ENCODE peak calls at places on chromosomes 6 and 20, in six cellular contexts. One of them, this sample, is unnamed.

GRCh38 chr6:119346450-119346849 is 3.1 kb downstream of the MAN1A1 start:
- DNase-seq in PC-3: no peak
- DNase-seq in left lung: no peak
- DNase-seq in psoas muscle: no peak
- DNase-seq in heart right ventricle: no peak
- DNase-seq in heart left ventricle: no peak
- DNase-seq in this sample: no peak

GRCh38 chr6:155341130-155341828 is 27.0 kb upstream of the TFB1M start:
- DNase-seq in PC-3: peak
- DNase-seq in left lung: no peak
- DNase-seq in psoas muscle: no peak
- DNase-seq in heart right ventricle: no peak
- DNase-seq in heart left ventricle: no peak
- DNase-seq in this sample: no peak

GRCh38 chr6:74100719-74101287 is 404.8 kb downstream of the CD109 start:
- DNase-seq in PC-3: no peak
- DNase-seq in left lung: no peak
- DNase-seq in psoas muscle: no peak
- DNase-seq in heart right ventricle: no peak
- DNase-seq in heart left ventricle: no peak
- DNase-seq in this sample: no peak

GRCh38 chr6:116764961-116765841 is at the start of gene FAM162B:
- DNase-seq in PC-3: no peak
- DNase-seq in left lung: peak
- DNase-seq in psoas muscle: peak
- DNase-seq in heart right ventricle: peak
- DNase-seq in heart left ventricle: peak
- DNase-seq in this sample: no peak

GRCh38 chr6:141833001-141833655 is 299.6 kb upstream of the GJE1 start:
- DNase-seq in PC-3: no peak
- DNase-seq in left lung: no peak
- DNase-seq in psoas muscle: no peak
- DNase-seq in heart right ventricle: no peak
- DNase-seq in heart left ventricle: no peak
- DNase-seq in this sample: no peak

GRCh38 chr6:1027109-1027794 is 284.6 kb upstream of the FOXQ1 start:
- DNase-seq in PC-3: peak
- DNase-seq in left lung: no peak
- DNase-seq in psoas muscle: no peak
- DNase-seq in heart right ventricle: no peak
- DNase-seq in heart left ventricle: no peak
- DNase-seq in this sample: no peak

GRCh38 chr20:23643665-23644064 is 5.9 kb upstream of the CST3 start:
- DNase-seq in PC-3: no peak
- DNase-seq in left lung: no peak
- DNase-seq in psoas muscle: no peak
- DNase-seq in heart right ventricle: no peak
- DNase-seq in heart left ventricle: no peak
- DNase-seq in this sample: no peak

GRCh38 chr6:1325471-1326309 is 13.8 kb downstream of the FOXQ1 start:
- DNase-seq in PC-3: peak
- DNase-seq in left lung: peak
- DNase-seq in psoas muscle: no peak
- DNase-seq in heart right ventricle: no peak
- DNase-seq in heart left ventricle: no peak
- DNase-seq in this sample: no peak

GRCh38 chr20:35285806-35286076 is 1.2 kb upstream of the EIF6 start:
- DNase-seq in PC-3: no peak
- DNase-seq in left lung: no peak
- DNase-seq in psoas muscle: no peak
- DNase-seq in heart right ventricle: no peak
- DNase-seq in heart left ventricle: no peak
- DNase-seq in this sample: no peak

GRCh38 chr6:15336905-15337583 is 91.2 kb downstream of the JARID2 start:
- DNase-seq in PC-3: no peak
- DNase-seq in left lung: no peak
- DNase-seq in psoas muscle: no peak
- DNase-seq in heart right ventricle: no peak
- DNase-seq in heart left ventricle: no peak
- DNase-seq in this sample: no peak

GRCh38 chr6:13395272-13396237 is 67.2 kb upstream of the TBC1D7 start:
- DNase-seq in PC-3: peak
- DNase-seq in left lung: no peak
- DNase-seq in psoas muscle: peak
- DNase-seq in heart right ventricle: peak
- DNase-seq in heart left ventricle: peak
- DNase-seq in this sample: peak

GRCh38 chr6:52724041-52724405 is 39.3 kb downstream of the GSTA2 start:
- DNase-seq in PC-3: no peak
- DNase-seq in left lung: no peak
- DNase-seq in psoas muscle: no peak
- DNase-seq in heart right ventricle: no peak
- DNase-seq in heart left ventricle: no peak
- DNase-seq in this sample: no peak

GRCh38 chr6:168756009-168756634 is 315.1 kb downstream of the SMOC2 start:
- DNase-seq in PC-3: no peak
- DNase-seq in left lung: no peak
- DNase-seq in psoas muscle: no peak
- DNase-seq in heart right ventricle: no peak
- DNase-seq in heart left ventricle: no peak
- DNase-seq in this sample: no peak

GRCh38 chr20:45497971-45498494 is 17.4 kb downstream of the SPINT3 start:
- DNase-seq in PC-3: peak
- DNase-seq in left lung: no peak
- DNase-seq in psoas muscle: no peak
- DNase-seq in heart right ventricle: no peak
- DNase-seq in heart left ventricle: no peak
- DNase-seq in this sample: no peak

DNA sequence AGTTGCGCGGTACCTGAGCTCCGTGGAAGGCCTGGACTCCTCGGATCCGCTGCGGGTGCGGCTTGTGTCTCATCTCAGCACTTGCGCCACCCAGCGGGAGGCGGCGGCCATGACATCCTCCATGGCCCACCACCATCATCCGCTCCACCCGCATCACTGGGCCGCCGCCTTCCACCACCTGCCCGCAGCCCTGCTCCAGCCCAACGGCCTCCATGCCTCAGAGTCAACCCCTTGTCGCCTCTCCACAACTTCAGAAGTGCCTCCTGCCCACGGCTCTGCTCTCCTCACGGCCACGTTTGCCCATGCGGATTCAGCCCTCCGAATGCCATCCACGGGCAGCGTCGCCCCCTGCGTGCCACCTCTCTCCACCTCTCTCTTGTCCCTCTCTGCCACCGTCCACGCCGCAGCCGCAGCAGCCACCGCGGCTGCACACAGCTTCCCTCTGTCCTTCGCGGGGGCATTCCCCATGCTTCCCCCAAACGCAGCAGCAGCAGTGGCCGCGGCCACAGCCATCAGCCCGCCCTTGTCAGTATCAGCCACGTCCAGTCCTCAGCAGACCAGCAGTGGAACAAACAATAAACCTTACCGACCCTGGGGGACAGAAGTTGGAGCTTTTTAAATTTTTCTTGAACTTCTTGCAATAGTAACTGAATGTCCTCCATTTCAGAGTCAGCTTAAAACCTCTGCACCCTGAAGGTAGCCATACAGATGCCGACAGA is 9.9 kb downstream of the HEY2 start:
- DNase-seq in PC-3: no peak
- DNase-seq in left lung: peak
- DNase-seq in psoas muscle: no peak
- DNase-seq in heart right ventricle: no peak
- DNase-seq in heart left ventricle: peak
- DNase-seq in this sample: no peak
- H3K27ac ChIP-seq in PC-3: no peak
- H3K27ac ChIP-seq in left lung: no peak
- H3K27ac ChIP-seq in psoas muscle: no peak
- H3K27ac ChIP-seq in heart right ventricle: peak
- H3K27ac ChIP-seq in heart left ventricle: no peak
- H3K27ac ChIP-seq in this sample: no peak

DNA sequence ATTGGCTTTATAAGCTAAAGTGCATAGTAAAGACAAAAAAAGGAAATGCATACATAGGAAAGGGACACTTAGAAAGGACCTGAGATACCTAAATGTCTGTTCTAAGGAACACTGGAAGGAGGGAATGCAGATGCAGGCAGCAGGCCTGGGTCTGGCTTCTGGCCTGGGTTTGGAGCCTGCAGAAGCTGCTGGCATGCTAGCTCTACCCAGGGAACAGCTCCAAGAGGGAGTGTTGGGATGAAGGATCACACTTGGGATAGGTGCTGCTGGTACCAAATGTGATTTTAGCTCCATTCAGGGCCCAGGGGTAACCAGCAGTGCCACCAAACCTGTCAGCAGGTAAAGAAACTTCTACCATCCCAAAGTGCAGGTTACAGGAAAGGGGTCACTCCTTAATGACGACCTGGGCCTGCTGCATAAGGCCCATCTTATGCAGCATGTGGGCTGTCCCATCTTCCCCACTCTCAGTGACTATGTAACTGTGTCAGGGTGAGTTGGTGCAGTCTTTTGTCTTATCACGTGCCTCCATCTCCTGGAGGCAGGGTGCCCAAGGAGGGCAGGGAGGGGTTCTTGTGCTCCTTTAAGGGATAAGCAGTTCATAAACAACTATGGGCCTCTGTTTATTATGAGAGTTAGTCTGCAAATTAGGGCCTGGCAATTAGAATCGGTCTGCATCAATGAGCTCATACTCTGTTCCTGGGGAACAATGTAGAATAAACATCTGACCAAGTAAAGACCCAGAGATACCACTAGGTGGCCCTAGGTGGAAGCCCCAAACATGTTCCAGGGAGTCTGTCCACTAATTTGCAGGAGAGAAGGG is 26.9 kb downstream of the DDX27 start:
- DNase-seq in PC-3: peak
- DNase-seq in left lung: no peak
- DNase-seq in psoas muscle: no peak
- DNase-seq in heart right ventricle: no peak
- DNase-seq in heart left ventricle: peak
- DNase-seq in this sample: peak
- H3K27ac ChIP-seq in PC-3: no peak
- H3K27ac ChIP-seq in left lung: no peak
- H3K27ac ChIP-seq in psoas muscle: no peak
- H3K27ac ChIP-seq in heart right ventricle: no peak
- H3K27ac ChIP-seq in heart left ventricle: no peak
- H3K27ac ChIP-seq in this sample: peak

DNA sequence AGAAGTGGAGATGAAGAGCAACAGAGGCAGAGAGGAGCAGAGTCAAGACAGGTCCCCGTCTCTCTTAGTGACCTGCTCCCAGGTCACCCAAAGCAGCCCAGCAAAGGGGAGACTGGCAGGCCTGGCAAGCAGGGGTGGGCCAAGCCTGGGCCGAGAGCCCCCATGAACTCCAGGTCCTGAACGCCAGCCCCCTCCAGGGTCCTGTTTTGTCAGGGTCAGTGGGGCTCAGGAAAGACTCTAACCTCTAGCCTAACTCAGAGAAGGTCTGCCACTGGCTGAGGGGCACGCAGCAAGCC is 1.2 kb downstream of the NECAB3 start:
- DNase-seq in PC-3: no peak
- DNase-seq in left lung: peak
- DNase-seq in psoas muscle: no peak
- DNase-seq in heart right ventricle: no peak
- DNase-seq in heart left ventricle: no peak
- DNase-seq in this sample: no peak
- H3K27ac ChIP-seq in PC-3: no peak
- H3K27ac ChIP-seq in left lung: no peak
- H3K27ac ChIP-seq in psoas muscle: peak
- H3K27ac ChIP-seq in heart right ventricle: peak
- H3K27ac ChIP-seq in heart left ventricle: no peak
- H3K27ac ChIP-seq in this sample: peak

GRCh38 chr6:112066606-112067005 is 12.7 kb downstream of the CCN6 start:
- DNase-seq in PC-3: no peak
- DNase-seq in left lung: no peak
- DNase-seq in psoas muscle: no peak
- DNase-seq in heart right ventricle: no peak
- DNase-seq in heart left ventricle: no peak
- DNase-seq in this sample: no peak
- H3K27ac ChIP-seq in PC-3: no peak
- H3K27ac ChIP-seq in left lung: no peak
- H3K27ac ChIP-seq in psoas muscle: no peak
- H3K27ac ChIP-seq in heart right ventricle: no peak
- H3K27ac ChIP-seq in heart left ventricle: no peak
- H3K27ac ChIP-seq in this sample: no peak

DNA sequence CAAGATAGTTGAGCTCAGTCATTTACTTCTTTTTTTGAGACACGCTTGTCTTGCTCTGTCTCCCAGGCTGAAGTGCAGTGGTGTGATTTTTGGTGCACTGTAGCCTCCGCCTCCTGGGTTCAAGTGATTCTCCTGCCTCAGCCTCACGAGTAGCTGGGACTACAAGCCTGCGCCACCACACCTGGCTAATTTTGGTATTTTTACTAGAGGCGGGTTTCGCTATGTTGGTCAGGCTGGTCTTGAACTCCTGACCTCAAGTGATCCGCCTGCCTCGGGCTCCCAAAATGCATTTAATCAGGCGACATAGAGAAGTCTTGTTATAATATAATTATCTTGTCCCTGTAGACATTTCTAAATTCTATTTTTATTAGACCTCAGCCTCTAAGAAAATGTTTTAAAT is 6.1 kb downstream of the AMD1 start:
- DNase-seq in PC-3: no peak
- DNase-seq in left lung: no peak
- DNase-seq in psoas muscle: no peak
- DNase-seq in heart right ventricle: no peak
- DNase-seq in heart left ventricle: no peak
- DNase-seq in this sample: no peak
- H3K27ac ChIP-seq in PC-3: no peak
- H3K27ac ChIP-seq in left lung: no peak
- H3K27ac ChIP-seq in psoas muscle: no peak
- H3K27ac ChIP-seq in heart right ventricle: no peak
- H3K27ac ChIP-seq in heart left ventricle: no peak
- H3K27ac ChIP-seq in this sample: no peak

GRCh38 chr6:31497595-31498476 is at the start of gene MICB:
- DNase-seq in PC-3: peak
- DNase-seq in left lung: peak
- DNase-seq in psoas muscle: peak
- DNase-seq in heart right ventricle: peak
- DNase-seq in heart left ventricle: peak
- DNase-seq in this sample: peak
- H3K27ac ChIP-seq in PC-3: peak
- H3K27ac ChIP-seq in left lung: peak
- H3K27ac ChIP-seq in psoas muscle: peak
- H3K27ac ChIP-seq in heart right ventricle: no peak
- H3K27ac ChIP-seq in heart left ventricle: no peak
- H3K27ac ChIP-seq in this sample: peak

GRCh38 chr6:26537846-26538571 is at the start of gene HMGN4:
- DNase-seq in PC-3: peak
- DNase-seq in left lung: peak
- DNase-seq in psoas muscle: peak
- DNase-seq in heart right ventricle: peak
- DNase-seq in heart left ventricle: peak
- DNase-seq in this sample: peak
- H3K27ac ChIP-seq in PC-3: peak
- H3K27ac ChIP-seq in left lung: peak
- H3K27ac ChIP-seq in psoas muscle: peak
- H3K27ac ChIP-seq in heart right ventricle: peak
- H3K27ac ChIP-seq in heart left ventricle: peak
- H3K27ac ChIP-seq in this sample: peak

This sample was measured in substantia nigra.